ENCODE peak calls at places on chromosome X, in seven cellular contexts. C, H, L, G, O, T and F are unnamed samples.

GRCh38 chrX:139890991-139891700 is 41.7 kb downstream of the ATP11C start:
- DNase-seq in C (no peak), H (no peak), L (no peak), G (no peak), O (no peak), T (no peak), F (no peak)

GRCh38 chrX:1477801-1478458 is 25.2 kb upstream of the ASMTL start:
- DNase-seq in C (no peak), H (no peak), L (no peak), G (no peak), O (peak; percentile 77), T (no peak), F (no peak)

GRCh38 chrX:115690554-115691216 is 129.7 kb downstream of the PLS3 start:
- DNase-seq in C (peak; percentile 49), H (peak; percentile 80), L (peak; percentile 19), G (peak; percentile 31), O (no peak), T (peak; percentile 64), F (peak; percentile 35)

GRCh38 chrX:72705814-72706213 is 8.3 kb downstream of the PHKA1 start:
- DNase-seq in C (no peak), H (no peak), L (no peak), G (no peak), O (no peak), T (no peak), F (no peak)

GRCh38 chrX:111869639-111870034 is 6.3 kb upstream of the TRPC5OS start:
- DNase-seq in C (peak; percentile 5), H (peak; percentile 4), L (no peak), G (peak; percentile 28), O (no peak), T (peak; percentile 44), F (peak; percentile 7)

GRCh38 chrX:30576881-30577280 is 685 bp downstream of the TASL start:
- DNase-seq in C (no peak), H (no peak), L (no peak), G (no peak), O (no peak), T (no peak), F (no peak)

GRCh38 chrX:1452497-1453389 is at the start of gene ASMTL:
- DNase-seq in C (peak; percentile 78), H (peak; percentile 100), L (peak; percentile 93), G (peak; percentile 100), O (peak; percentile 100), T (peak; percentile 99), F (peak; percentile 100)

GRCh38 chrX:41921492-41922124 is 1.7 kb downstream of the CASK start:
- DNase-seq in C (no peak), H (peak; percentile 4), L (peak; percentile 37), G (no peak), O (no peak), T (no peak), F (no peak)

GRCh38 chrX:147838465-147839131 is 73.1 kb upstream of the FMR1 start:
- DNase-seq in C (no peak), H (no peak), L (peak; percentile 6), G (no peak), O (no peak), T (no peak), F (no peak)

GRCh38 chrX:1205681-1206611 is 6.5 kb downstream of the CRLF2 start:
- DNase-seq in C (peak; percentile 65), H (peak; percentile 10), L (no peak), G (no peak), O (no peak), T (peak; percentile 8), F (peak; percentile 18)

GRCh38 chrX:125778256-125778655 is 387.8 kb downstream of the DCAF12L2 start:
- DNase-seq in C (no peak), H (no peak), L (no peak), G (no peak), O (no peak), T (no peak), F (no peak)

GRCh38 chrX:149631293-149632165 is at the start of gene TMEM185A:
- DNase-seq in C (peak; percentile 38), H (peak; percentile 37), L (peak; percentile 30), G (peak; percentile 74), O (no peak), T (peak; percentile 88), F (peak; percentile 79)

GRCh38 chrX:7690842-7691241 is 152.1 kb upstream of the VCX start:
- DNase-seq in C (no peak), H (no peak), L (no peak), G (no peak), O (no peak), T (no peak), F (no peak)

GRCh38 chrX:78527263-78527662 is 131.9 kb downstream of the RTL3 start:
- DNase-seq in C (no peak), H (no peak), L (no peak), G (no peak), O (no peak), T (no peak), F (no peak)

GRCh38 chrX:19953145-19953544 is 37.7 kb downstream of the BCLAF3 start:
- DNase-seq in C (no peak), H (no peak), L (no peak), G (no peak), O (no peak), T (no peak), F (no peak)

GRCh38 chrX:102976290-102976689 is 39.2 kb downstream of the RAB40AL start:
- DNase-seq in C (no peak), H (no peak), L (no peak), G (no peak), O (no peak), T (no peak), F (no peak)

GRCh38 chrX:17412692-17413091 is 37.7 kb downstream of the NHS start:
- DNase-seq in C (peak; percentile 21), H (no peak), L (no peak), G (no peak), O (no peak), T (peak; percentile 14), F (no peak)

GRCh38 chrX:17414057-17414658 is 39.2 kb downstream of the NHS start:
- DNase-seq in C (no peak), H (peak; percentile 7), L (no peak), G (no peak), O (no peak), T (no peak), F (no peak)

GRCh38 chrX:17413228-17413627 is 38.2 kb downstream of the NHS start:
- DNase-seq in C (no peak), H (no peak), L (no peak), G (no peak), O (no peak), T (no peak), F (no peak)

GRCh38 chrX:17409566-17410290 is 34.7 kb downstream of the NHS start:
- DNase-seq in C (no peak), H (no peak), L (no peak), G (no peak), O (no peak), T (no peak), F (no peak)

DNA sequence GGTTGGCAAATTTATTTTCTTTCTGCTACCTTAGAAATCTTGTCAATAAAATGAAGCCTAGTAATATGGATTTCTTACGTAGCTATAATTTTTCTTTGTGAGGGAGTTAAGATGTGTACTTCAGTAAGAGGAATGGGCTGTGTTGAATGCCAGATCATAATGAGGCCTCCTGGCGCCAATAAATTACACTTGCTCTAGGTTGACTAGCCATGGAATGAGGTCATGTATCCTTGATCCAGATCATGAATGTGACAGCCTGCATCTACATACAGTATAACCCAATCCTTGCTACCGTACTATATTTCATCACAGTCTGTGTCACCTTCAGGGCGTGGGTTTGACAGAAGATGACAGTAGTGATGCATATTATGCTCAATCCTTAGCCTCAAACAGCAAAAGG is 36.2 kb downstream of the NHS start:
- DNase-seq in C (no peak), H (no peak), L (no peak), G (no peak), O (no peak), T (no peak), F (no peak)
- TF ChIP-seq EP300 in C (no peak), H (no peak), L (no peak), G (no peak), O (no peak), T (no peak), F (no peak)

DNA sequence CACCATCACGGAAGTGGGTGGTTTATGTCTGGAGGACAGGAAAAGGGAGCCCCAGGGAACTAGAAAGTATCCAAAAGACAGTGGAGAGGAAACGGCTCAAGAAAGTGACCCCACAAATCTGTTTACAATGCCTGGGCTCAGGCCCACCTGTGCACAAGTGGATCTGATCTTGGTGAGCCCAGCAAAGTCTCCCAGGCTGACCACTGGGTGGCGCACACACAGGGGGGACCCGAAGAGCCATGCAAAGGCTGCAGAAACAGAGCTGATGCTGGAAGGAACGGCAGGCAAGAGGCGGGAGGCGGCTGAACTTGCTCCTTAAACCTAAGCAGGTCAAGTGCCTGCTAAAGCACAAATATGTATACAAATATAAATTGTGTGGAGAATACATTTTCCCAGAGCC is 9.6 kb downstream of the HAUS7 start:
- DNase-seq in C (peak; percentile 67), H (no peak), L (peak; percentile 15), G (peak; percentile 50), O (no peak), T (peak; percentile 83), F (peak; percentile 31)
- H3K27ac ChIP-seq in C (no peak overlapping the region), H (no peak overlapping the region), L (no peak overlapping the region), G (no peak overlapping the region), O (no peak overlapping the region), T (no peak overlapping the region), F (no peak overlapping the region)

DNA sequence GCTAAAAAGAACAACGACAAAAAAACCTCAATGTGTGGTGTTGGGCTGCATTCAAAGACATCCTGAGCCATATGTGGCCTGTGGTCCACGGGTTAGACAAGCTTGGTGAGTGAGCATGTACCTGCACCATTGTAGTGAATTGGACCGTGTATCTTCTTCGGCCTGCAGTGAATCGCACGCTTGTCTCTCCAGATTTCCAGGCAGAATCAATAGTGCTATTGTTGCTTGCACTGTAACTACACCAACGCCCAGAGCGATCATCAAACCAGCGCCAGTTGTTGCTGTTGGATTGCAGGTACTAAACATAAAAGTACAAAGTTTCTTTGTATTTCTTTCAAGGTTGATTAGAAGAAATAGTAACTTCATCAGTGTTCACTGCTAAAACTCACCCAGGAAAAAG is 101.6 kb downstream of the HUWE1 start:
- DNase-seq in C (no peak), H (no peak), L (no peak), G (no peak), O (no peak), T (no peak), F (no peak)
- TF ChIP-seq EP300 in C (no peak), H (no peak), L (no peak), G (no peak), O (no peak), T (no peak), F (no peak)

GRCh38 chrX:129782706-129783105 is 3.0 kb downstream of the SASH3 start:
- DNase-seq in C (no peak), H (no peak), L (no peak), G (no peak), O (no peak), T (no peak), F (no peak)
- H3K27ac ChIP-seq in C (no peak overlapping the region), H (no peak overlapping the region), L (no peak overlapping the region), G (no peak overlapping the region), O (no peak overlapping the region), T (no peak overlapping the region), F (no peak overlapping the region)

DNA sequence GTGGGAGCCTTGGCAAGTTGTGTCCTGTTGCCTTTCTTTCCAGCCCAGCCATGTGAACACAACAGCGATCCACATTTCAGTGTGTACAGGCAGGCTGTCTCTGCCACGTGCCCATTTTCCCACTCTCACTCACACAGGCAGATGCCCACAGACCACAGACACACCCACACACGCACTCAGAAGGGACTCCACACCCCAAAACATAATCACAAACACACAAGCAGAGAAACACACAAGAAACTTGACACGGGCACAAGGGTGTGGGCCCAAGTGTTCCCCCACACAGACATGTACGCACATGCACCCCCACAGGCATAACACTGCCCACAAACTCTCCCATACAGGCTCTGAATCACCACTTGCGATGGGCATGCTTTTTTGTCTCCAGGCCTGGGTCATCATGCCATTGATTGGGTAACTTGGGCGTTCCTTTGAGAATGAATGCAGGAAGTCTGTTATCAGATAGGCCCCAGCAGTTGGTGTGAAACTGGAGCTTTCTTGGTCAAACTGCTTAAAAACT is 84.3 kb downstream of the NBDY start:
- DNase-seq in C (no peak), H (peak; percentile 19), L (no peak), G (no peak), O (no peak), T (no peak), F (no peak)
- TF ChIP-seq EP300 in C (no peak), H (peak; percentile 65), L (no peak), G (no peak), O (no peak), T (no peak), F (no peak)